ENCODE peak calls at places on chromosomes 6 and 20, in four cellular contexts. V is RKO; G is adrenal gland; D is activated T-cell treated with anti-CD3 and anti-CD28 coated beads, Interleukin-2, amount 50 U/mL, for 4 hours. R is an unnamed sample.

GRCh38 chr6:17927705-17928104 is 59.7 kb downstream of the KIF13A start:
- DNase-seq in V (no peak), G (no peak), D (no peak), R (peak; percentile 57)

GRCh38 chr6:142756215-142756630 is 188.8 kb downstream of the HIVEP2 start:
- DNase-seq in V (peak; percentile 39), G (no peak), D (no peak), R (no peak)

GRCh38 chr20:49260218-49260617 is 17.6 kb downstream of the ZNFX1 start:
- DNase-seq in V (no peak), G (no peak), D (no peak), R (no peak)

GRCh38 chr20:36091561-36092423 is 62.7 kb upstream of the EPB41L1 start:
- DNase-seq in V (no peak), G (no peak), D (no peak), R (no peak)

GRCh38 chr6:91816335-91816734 is 1229.5 kb upstream of the MAP3K7 start:
- DNase-seq in V (no peak), G (no peak), D (no peak), R (no peak)

GRCh38 chr6:8182857-8183256 is 80.5 kb upstream of the EEF1E1 start:
- DNase-seq in V (no peak), G (no peak), D (no peak), R (peak; percentile 43)

GRCh38 chr6:138824482-138825134 is 28.7 kb downstream of the ECT2L start:
- DNase-seq in V (peak; percentile 87), G (no peak), D (no peak), R (no peak)

GRCh38 chr20:59993736-59994484 is 35.7 kb downstream of the CDH26 start:
- DNase-seq in V (no peak), G (no peak), D (no peak), R (no peak)

GRCh38 chr6:453152-453551 is 61.6 kb downstream of the IRF4 start:
- DNase-seq in V (peak; percentile 5), G (no peak), D (no peak), R (peak; percentile 12)

GRCh38 chr20:24969203-24970029 is 20.3 kb downstream of the CST7 start:
- DNase-seq in V (no peak), G (no peak), D (no peak), R (no peak)

GRCh38 chr20:40268321-40269075 is 420.5 kb downstream of the MAFB start:
- DNase-seq in V (no peak), G (no peak), D (no peak), R (no peak)

GRCh38 chr6:25652007-25652515 is at the start of gene SCGN:
- DNase-seq in V (no peak), G (peak; percentile 77), D (no peak), R (peak; percentile 79)

GRCh38 chr20:3326779-3327521 is 80.5 kb downstream of the DNAAF9 start:
- DNase-seq in V (no peak), G (no peak), D (no peak), R (no peak)

GRCh38 chr6:30944051-30944450 is 3.3 kb downstream of the MUCL3 start:
- DNase-seq in V (no peak), G (no peak), D (no peak), R (no peak)

GRCh38 chr6:18121580-18122127 is 823 bp downstream of the NHLRC1 start:
- DNase-seq in V (no peak), G (no peak), D (no peak), R (no peak)

GRCh38 chr20:6489361-6490154 is 277.9 kb upstream of the BMP2 start:
- DNase-seq in V (no peak), G (no peak), D (no peak), R (no peak)

GRCh38 chr20:23680151-23680550 is 8.7 kb downstream of the CST4 start:
- DNase-seq in V (no peak), G (peak; percentile 44), D (no peak), R (peak; percentile 55)

GRCh38 chr6:36319436-36319762 is 17.3 kb downstream of the BNIP5 start:
- DNase-seq in V (no peak), G (no peak), D (no peak), R (no peak)

GRCh38 chr6:41652876-41653641 is 14.8 kb downstream of the MDFI start:
- DNase-seq in V (no peak), G (no peak), D (no peak), R (peak; percentile 20)

GRCh38 chr20:64111841-64112641 is 4.7 kb upstream of the NPBWR2 start:
- DNase-seq in V (no peak), G (no peak), D (no peak), R (no peak)

GRCh38 chr6:53894086-53894485 is 99.3 kb downstream of the LRRC1 start:
- DNase-seq in V (peak; percentile 38), G (no peak), D (no peak), R (peak; percentile 51)

GRCh38 chr6:160386869-160387518 is 38.8 kb downstream of the SLC22A3 start:
- DNase-seq in V (peak; percentile 7), G (peak; percentile 31), D (no peak), R (no peak)

GRCh38 chr6:1129141-1129540 is 182.8 kb upstream of the FOXQ1 start:
- DNase-seq in V (no peak), G (no peak), D (no peak), R (no peak)

GRCh38 chr6:39819226-39819625 is 27.1 kb downstream of the DAAM2 start:
- DNase-seq in V (no peak), G (no peak), D (no peak), R (no peak)

GRCh38 chr6:153729189-153729588 is 309.9 kb upstream of the OPRM1 start:
- DNase-seq in V (no peak), G (no peak), D (no peak), R (no peak)

GRCh38 chr20:19512886-19513285 is 245.2 kb upstream of the RIN2 start:
- DNase-seq in V (no peak), G (no peak), D (no peak), R (no peak)

GRCh38 chr6:43090557-43090952 is 14.4 kb downstream of the PTK7 start:
- DNase-seq in V (no peak), G (no peak), D (no peak), R (no peak)

GRCh38 chr6:39886871-39887270 is 47.4 kb downstream of the MOCS1 start:
- DNase-seq in V (no peak), G (no peak), D (no peak), R (no peak)

GRCh38 chr6:32182617-32183016 is 1.4 kb downstream of the AGER start:
- DNase-seq in V (no peak), G (no peak), D (no peak), R (no peak)

GRCh38 chr20:37745553-37745952 is 51.7 kb downstream of the CTNNBL1 start:
- DNase-seq in V (no peak), G (no peak), D (no peak), R (no peak)

GRCh38 chr6:6057442-6058053 is 50.8 kb upstream of the NRN1 start:
- DNase-seq in V (peak; percentile 63), G (no peak), D (no peak), R (no peak)

GRCh38 chr6:158220786-158221442 is 52.8 kb downstream of the GTF2H5 start:
- DNase-seq in V (peak; percentile 84), G (peak; percentile 82), D (peak; percentile 68), R (peak; percentile 82)

R was measured in thyroid gland.